ENCODE peak calls at places on chromosomes 6 and 20, in four cellular contexts. Y, Q, O and N are unnamed samples.

GRCh38 chr6:167116109-167116837 is 6.6 kb upstream of the CCR6 start:
- DNase-seq in O (no peak), Q (no peak), Y (no peak), N (peak)

GRCh38 chr6:159056003-159056402 is 11.2 kb upstream of the TAGAP start:
- DNase-seq in Q (no peak), O (no peak), Y (no peak), N (no peak)

GRCh38 chr6:17450825-17451224 is 57.4 kb downstream of the CAP2 start:
- DNase-seq in Y (no peak), Q (no peak), O (no peak), N (no peak)

GRCh38 chr6:166515072-166515810 is 71.2 kb downstream of the RAMACL start:
- DNase-seq in Q (no peak), Y (no peak), O (no peak), N (peak)

GRCh38 chr6:143761103-143761502 is 82.0 kb upstream of the LTV1 start:
- DNase-seq in Q (no peak), O (no peak), Y (no peak), N (no peak)

GRCh38 chr6:10736721-10737120 is 10.9 kb upstream of the TMEM14B start:
- DNase-seq in Y (no peak), O (no peak), Q (no peak), N (no peak)

GRCh38 chr6:13926378-13926777 is 1.6 kb downstream of the RNF182 start:
- DNase-seq in Q (no peak), Y (no peak), O (no peak), N (no peak)

GRCh38 chr6:17705428-17705777 is 1.3 kb downstream of the NUP153 start:
- DNase-seq in Y (no peak), O (peak), Q (no peak), N (peak)

GRCh38 chr20:14860410-14860814 is 523.0 kb upstream of the FLRT3 start:
- DNase-seq in Q (no peak), O (no peak), Y (no peak), N (no peak)

GRCh38 chr6:46407246-46407645 is 84.0 kb downstream of the RCAN2 start:
- DNase-seq in Y (no peak), O (no peak), Q (no peak), N (peak)

DNA sequence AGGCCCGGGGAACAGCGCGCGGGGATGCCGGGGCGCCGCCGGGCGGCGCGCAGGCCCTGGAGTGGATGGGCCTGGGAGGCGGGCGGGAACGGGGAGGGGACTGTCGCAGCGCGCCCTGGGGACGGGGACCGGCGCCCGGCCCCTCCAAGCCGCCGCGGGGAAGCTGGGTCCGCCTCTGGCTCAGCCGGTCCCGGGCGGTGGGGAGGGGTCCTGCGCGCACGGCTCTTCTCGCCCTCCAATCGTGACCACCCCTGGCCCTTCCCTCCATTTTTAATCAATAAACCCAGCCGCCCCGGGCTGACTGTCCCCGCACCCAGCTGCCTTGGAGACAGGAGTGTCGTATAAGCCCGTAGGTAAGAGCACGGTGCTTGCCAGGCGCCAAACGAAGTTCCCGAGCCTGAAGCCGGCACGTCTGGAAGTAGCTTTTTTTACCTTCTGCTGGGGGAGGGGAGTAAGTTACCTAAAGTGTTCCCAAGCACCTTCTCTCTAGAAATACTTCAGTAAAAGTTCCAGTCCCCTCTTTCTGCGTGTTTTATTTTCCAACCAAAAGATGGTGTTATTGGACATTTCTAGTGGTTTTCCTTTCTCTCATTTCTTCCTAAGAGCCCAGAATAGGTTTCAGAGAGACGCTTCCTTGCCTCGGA is 780 bp upstream of the TAF4 start:
- DNase-seq in O (peak), Q (peak), Y (peak), N (peak)
- TF ChIP-seq CTCF in O (no peak), Q (no peak), Y (no peak), N (no peak)

DNA sequence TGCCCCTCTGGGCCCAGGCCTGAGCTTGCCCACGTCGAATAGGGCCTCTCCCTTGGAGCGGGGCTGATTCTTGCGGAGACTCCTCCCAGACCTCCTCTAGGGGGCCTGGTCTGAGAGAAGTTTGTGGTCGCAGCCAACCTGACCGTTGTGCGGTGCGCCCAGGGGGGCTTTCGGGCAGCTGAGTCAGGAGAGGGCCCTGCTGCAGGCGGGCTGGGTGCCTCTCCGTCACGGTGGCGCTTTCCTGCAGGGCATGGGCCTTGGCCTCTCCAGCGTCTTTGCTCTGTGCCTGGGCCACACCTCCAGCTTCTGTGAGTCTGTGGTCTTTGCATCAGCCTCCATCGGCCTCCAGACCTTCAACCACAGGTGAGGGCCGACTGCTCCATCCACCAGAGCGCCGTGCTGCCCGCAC is 12.9 kb downstream of the SLC17A9 start:
- DNase-seq in Q (no peak), O (no peak), Y (no peak), N (no peak)
- TF ChIP-seq CTCF in Q (no peak), O (no peak), Y (no peak), N (no peak)

GRCh38 chr20:38213607-38213940 is 47.0 kb downstream of the KIAA1755 start:
- DNase-seq in O (no peak), Q (no peak), Y (no peak), N (no peak)
- TF ChIP-seq CTCF in O (no peak), Q (no peak), Y (no peak), N (no peak)

GRCh38 chr6:26569433-26569764 is 27.4 kb upstream of the ABT1 start:
- DNase-seq in Y (no peak), Q (no peak), O (no peak), N (no peak)

GRCh38 chr6:26563488-26563887 is 25.3 kb downstream of the HMGN4 start:
- DNase-seq in Y (no peak), Q (no peak), O (no peak), N (no peak)

GRCh38 chr6:26570027-26570809 is 26.5 kb upstream of the ABT1 start:
- DNase-seq in Q (no peak), Y (no peak), O (no peak), N (no peak)

GRCh38 chr6:26571592-26572296 is 25.0 kb upstream of the ABT1 start:
- DNase-seq in Y (no peak), Q (peak), O (peak), N (peak)

GRCh38 chr6:26568601-26569432 is 27.9 kb upstream of the ABT1 start:
- DNase-seq in O (peak), Q (peak), Y (peak), N (peak)
- TF ChIP-seq CTCF in O (no peak), Q (no peak), Y (no peak), N (peak)

DNA sequence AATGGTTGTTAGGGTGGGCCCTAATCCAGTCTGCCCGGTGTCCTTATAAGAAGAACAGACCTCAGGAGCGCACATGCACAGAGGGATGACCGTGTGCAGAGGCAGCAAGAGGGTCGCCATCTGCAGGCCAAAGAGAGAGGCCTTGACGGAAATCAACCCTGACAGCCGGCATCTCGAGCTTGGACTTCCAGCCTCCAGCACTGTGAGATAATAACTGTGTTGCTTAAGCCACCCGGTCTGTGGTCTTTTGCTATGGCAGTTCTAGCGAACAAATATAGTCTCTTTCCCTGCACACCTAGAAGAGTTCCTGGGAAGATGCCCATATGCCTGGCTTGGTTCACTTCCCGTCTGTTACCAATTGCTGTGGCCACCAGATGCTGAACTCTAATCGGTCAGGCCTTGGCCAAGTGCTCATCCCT is 35.3 kb upstream of the PTGIS start:
- DNase-seq in Y (no peak), Q (no peak), O (no peak), N (peak)
- TF ChIP-seq CTCF in Y (no peak), Q (no peak), O (no peak), N (peak)

GRCh38 chr20:48772183-48772976 is 55.4 kb downstream of the PREX1 start:
- DNase-seq in O (no peak), Y (no peak), Q (peak), N (no peak)

GRCh38 chr20:48776306-48776705 is 51.5 kb downstream of the PREX1 start:
- DNase-seq in Y (no peak), O (no peak), Q (no peak), N (peak)

GRCh38 chr20:48777005-48777404 is 50.8 kb downstream of the PREX1 start:
- DNase-seq in Q (no peak), Y (no peak), O (no peak), N (no peak)

GRCh38 chr20:48773837-48774418 is 53.9 kb downstream of the PREX1 start:
- DNase-seq in Y (no peak), Q (peak), O (no peak), N (peak)

DNA sequence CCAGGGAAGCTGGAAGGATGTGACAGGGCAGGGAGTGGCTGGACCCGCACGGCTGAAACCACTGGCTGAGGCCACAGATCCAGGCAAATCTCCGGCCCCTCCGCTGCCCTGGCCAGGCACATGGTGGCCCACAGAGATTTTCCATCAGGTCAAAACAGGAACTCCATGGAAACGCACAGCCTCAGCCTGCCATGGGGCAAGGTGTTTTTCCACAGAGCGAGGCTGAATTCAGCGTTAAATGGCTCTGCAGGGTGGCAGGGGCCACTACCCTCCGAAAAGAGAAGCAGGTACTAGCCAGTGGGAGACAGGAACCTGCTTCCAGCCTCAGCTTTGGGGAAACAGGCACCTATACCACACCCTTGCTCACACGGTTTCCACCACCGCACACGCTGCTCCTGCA is 53.1 kb downstream of the PREX1 start:
- DNase-seq in Q (no peak), Y (no peak), O (no peak), N (no peak)
- TF ChIP-seq CTCF in Q (no peak), Y (no peak), O (no peak), N (no peak)

GRCh38 chr20:45425561-45425960 is 9.6 kb downstream of the PIGT start:
- DNase-seq in O (no peak), Y (no peak), Q (no peak), N (no peak)
- TF ChIP-seq CTCF in O (no peak), Y (no peak), Q (no peak), N (no peak)